ENCODE peak calls at places on chromosome 11, in ten cellular contexts. F is CD8-positive, alpha-beta T cell; I is prostate gland; S is mucosa of descending colon; J is PC-9; T is right atrium auricular region; Q is HCT116; P is vagina; K is brain microvascular endothelial cell; W is psoas muscle. V is an unnamed sample.

GRCh38 chr11:115145316-115145715 is 358.9 kb downstream of the CADM1 start:
- DNase-seq in F (no peak), I (no peak), W (no peak), K (no peak), T (no peak), Q (no peak), J (no peak), P (no peak), S (no peak), V (no peak)

GRCh38 chr11:83078269-83078668 is 6.6 kb upstream of the RAB30 start:
- DNase-seq in T (no peak), K (no peak), I (no peak), J (no peak), F (no peak), P (no peak), W (no peak), S (no peak), Q (no peak), V (no peak)

GRCh38 chr11:12187399-12187798 is 77.0 kb downstream of the MICAL2 start:
- DNase-seq in W (no peak), F (no peak), K (peak; percentile 36), Q (no peak), J (no peak), S (no peak), P (no peak), T (no peak), I (no peak), V (no peak)

GRCh38 chr11:88231894-88232482 is 56.7 kb upstream of the RAB38 start:
- DNase-seq in K (peak; percentile 37), T (no peak), F (no peak), P (no peak), J (peak; percentile 35), I (no peak), Q (no peak), S (no peak), W (no peak), V (no peak)

GRCh38 chr11:3222003-3222855 is 3.6 kb upstream of the MRGPRG start:
- DNase-seq in F (no peak), Q (no peak), I (no peak), W (no peak), S (no peak), J (no peak), T (no peak), P (no peak), K (no peak), V (peak; percentile 9)

GRCh38 chr11:36000616-36001190 is 56.8 kb downstream of the LDLRAD3 start:
- DNase-seq in T (no peak), J (peak; percentile 63), P (no peak), K (no peak), W (no peak), S (no peak), I (peak; percentile 78), F (no peak), Q (no peak), V (no peak)

GRCh38 chr11:113278481-113278880 is 35.9 kb upstream of the TTC12 start:
- DNase-seq in S (no peak), F (no peak), Q (no peak), I (no peak), T (peak; percentile 47), P (peak; percentile 58), J (no peak), K (no peak), W (no peak), V (no peak)

GRCh38 chr11:76621866-76622265 is 48.7 kb downstream of the LRRC32 start:
- DNase-seq in K (peak; percentile 33), Q (no peak), F (no peak), T (no peak), W (no peak), J (no peak), S (no peak), P (no peak), I (no peak), V (no peak)

GRCh38 chr11:2383823-2384722 is 7.0 kb downstream of the CD81 start:
- DNase-seq in S (peak; percentile 84), F (no peak), I (no peak), T (no peak), K (no peak), W (peak; percentile 68), P (no peak), J (no peak), Q (no peak), V (peak; percentile 74)

GRCh38 chr11:9399466-9399865 is 15.0 kb downstream of the IPO7 start:
- DNase-seq in P (no peak), F (no peak), W (no peak), I (no peak), J (no peak), K (no peak), T (no peak), Q (no peak), S (no peak), V (no peak)

GRCh38 chr11:74011360-74012071 is 2.6 kb upstream of the UCP3 start:
- DNase-seq in K (peak; percentile 73), T (no peak), S (no peak), W (no peak), J (no peak), P (no peak), Q (no peak), I (no peak), F (no peak), V (no peak)

GRCh38 chr11:110795124-110795624 is 82.9 kb upstream of the ARHGAP20 start:
- DNase-seq in T (no peak), W (no peak), J (peak; percentile 28), F (no peak), P (no peak), K (no peak), Q (no peak), S (no peak), I (no peak), V (no peak)

GRCh38 chr11:118652681-118653181 is 26.7 kb downstream of the TREH start:
- DNase-seq in I (no peak), F (no peak), P (no peak), W (no peak), J (no peak), S (no peak), Q (no peak), T (no peak), K (no peak), V (no peak)
- H3K36me3 ChIP-seq in I (no peaks in the 10 kb centered on the region), F (no peaks in the 10 kb centered on the region), P (no peaks in the 10 kb centered on the region), W (peaks cover 2% of the 10 kb centered on the region), J (peaks cover 4% of the 10 kb centered on the region), S (peaks cover 7% of the 10 kb centered on the region), Q (peaks cover 13% of the 10 kb centered on the region), T (peaks cover 93% of the 10 kb centered on the region), K (peaks cover 94% of the 10 kb centered on the region), V (no peaks in the 10 kb centered on the region)

DNA sequence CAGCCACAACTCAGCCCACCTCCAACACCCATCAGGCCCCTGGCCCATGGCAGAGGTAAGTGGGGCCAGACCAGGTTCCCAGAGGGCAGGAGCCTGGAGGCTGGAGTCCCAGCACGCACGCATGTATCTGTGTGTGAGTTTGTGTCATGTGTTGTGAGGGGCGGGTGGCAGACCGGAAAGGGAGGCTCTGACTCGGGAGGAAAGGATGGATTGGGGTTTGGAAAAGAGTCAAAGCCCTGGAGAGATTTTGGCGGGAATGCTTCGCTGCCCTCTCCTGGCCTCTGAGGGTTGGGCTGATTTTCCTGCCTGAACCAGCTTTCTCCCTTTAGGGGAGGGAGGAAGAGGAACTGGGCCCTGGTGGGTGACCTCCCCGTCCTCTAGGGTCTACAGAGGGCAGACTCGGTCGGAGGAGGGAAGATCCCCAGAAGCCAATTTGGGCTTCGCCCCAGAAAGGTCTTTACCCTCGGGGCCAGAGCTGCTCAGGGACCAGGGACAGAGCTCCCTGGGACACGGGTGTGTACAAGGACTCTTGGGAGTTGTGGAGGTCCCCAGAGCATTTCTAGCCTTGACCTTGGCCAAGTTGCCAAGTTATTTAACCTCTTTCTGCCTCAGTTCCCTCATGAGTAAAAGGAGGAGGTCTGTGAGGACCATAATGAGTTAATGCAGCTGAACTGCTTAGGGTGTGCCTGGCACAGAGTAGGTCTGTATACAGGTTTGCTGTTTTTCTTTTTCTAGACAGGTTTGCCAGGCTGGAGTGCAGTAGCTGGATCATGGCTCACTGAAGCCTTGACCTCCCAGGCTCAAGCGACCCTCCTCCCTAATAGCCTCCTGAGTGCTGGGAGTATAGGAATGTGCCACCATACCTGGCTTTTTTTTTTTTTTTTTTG is 6.9 kb downstream of the C11orf68 start:
- DNase-seq in K (no peak), J (peak; percentile 63), Q (peak; percentile 72), S (no peak), I (no peak), P (no peak), F (no peak), T (no peak), W (peak; percentile 69), V (peak; percentile 82)
- TF ChIP-seq CTCF in K (peak; percentile 42), J (no peak), Q (peak; percentile 44), S (no peak), I (no peak), P (no peak), F (no peak), T (no peak), W (peak; percentile 9), V (peak; percentile 42)

DNA sequence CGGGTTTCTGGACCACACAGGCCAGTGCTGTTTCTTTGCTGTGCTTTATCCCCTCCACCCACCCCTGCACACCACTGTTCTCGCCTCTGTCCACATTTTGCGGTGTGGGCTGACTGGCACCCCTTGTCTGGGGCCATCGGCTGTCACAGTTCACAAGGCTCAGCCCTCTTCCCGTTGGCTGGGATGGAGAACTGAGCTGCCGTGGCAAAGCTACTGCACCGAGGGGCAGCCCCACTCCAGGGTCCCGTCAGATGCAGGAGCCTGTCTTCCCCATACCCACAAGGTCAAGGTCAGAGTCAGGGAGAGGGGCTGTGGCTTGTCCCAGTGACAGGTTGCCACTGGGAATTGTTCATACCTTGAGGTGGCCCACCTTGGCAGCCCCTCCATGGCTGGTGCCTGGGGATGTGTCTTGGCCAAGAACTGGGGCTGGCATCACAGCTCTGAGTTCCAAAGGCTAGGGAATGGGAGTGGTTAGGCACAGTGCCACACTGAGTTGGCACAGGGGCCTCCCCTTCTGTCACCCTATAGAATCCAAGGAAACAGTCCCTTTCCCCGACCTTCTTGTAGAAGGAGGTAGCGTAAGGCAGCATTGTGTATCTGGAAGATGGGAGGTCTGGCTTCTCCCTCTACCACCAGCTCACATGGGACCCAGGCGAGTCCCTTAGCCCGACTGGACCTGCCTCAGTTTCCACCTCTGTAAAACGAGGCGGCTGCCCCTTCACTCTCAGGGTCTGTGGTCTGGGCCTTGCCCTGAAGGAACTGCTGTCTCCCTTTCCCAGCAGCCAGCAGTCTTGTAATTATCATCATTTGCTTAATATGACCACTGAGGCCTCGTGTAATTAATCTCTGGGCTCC is 3.4 kb downstream of the GRK2 start:
- DNase-seq in F (no peak), P (no peak), Q (no peak), S (peak; percentile 71), W (peak; percentile 65), T (no peak), I (no peak), K (no peak), J (no peak), V (peak; percentile 41)
- H3K36me3 ChIP-seq in F (peaks cover 20% of the 10 kb centered on the region), P (no peaks in the 10 kb centered on the region), Q (peaks cover 2% of the 10 kb centered on the region), S (no peaks in the 10 kb centered on the region), W (no peaks in the 10 kb centered on the region), T (peaks cover 4% of the 10 kb centered on the region), I (no peaks in the 10 kb centered on the region), K (peaks cover 11% of the 10 kb centered on the region), J (peaks cover 8% of the 10 kb centered on the region), V (no peaks in the 10 kb centered on the region)

DNA sequence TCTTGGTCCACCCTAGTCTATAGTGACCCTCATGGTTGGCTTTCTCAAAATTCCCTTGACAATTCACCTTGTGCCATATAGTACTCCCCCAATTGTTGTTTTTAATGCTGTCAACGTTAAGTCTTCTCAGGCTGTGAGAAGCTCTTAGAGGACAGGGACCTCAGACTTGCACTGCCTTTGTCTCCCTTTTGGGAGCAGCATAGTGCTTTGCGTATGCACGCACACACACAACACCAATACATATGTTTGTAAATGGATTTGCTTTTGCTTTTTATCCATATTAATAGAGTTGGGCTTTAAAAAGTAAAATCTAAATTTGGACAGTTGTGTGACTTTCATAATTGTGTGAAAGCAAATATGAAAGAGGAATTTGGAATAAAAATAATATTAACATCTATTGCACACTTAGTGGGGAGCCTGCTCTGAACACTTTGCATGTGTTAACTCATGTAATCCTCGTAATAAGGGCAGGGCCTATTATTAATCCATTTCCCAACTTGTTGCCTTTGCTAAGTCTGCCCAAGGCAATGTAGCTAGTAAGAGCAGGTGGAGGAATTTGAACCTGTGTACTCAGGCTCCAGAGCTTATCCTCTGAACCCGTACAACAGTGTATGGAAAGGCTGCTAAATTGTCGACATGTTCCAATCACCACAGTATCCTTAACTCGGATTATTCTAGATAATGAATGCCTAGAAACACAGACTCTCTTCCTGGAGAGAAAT is 257.7 kb upstream of the NARS2 start:
- DNase-seq in K (no peak), W (no peak), S (no peak), J (no peak), Q (no peak), F (no peak), T (no peak), I (no peak), P (no peak), V (no peak)
- TF ChIP-seq CTCF in K (peak; percentile 34), W (no peak), S (no peak), J (no peak), Q (peak; percentile 35), F (no peak), T (no peak), I (no peak), P (no peak), V (no peak)

V was measured in ovary.